ENCODE peak calls at places on chromosomes 4 and X, in four cellular contexts. C is D341Med, L is NCI-H510A treated with DMSO at 0.1 percent for 48 hours, O is HFFc6. W is an unnamed sample.

GRCh38 chrX:70262952-70263567 is 3.1 kb upstream of the P2RY4 start:
- DNase-seq in C (peak; percentile 65), L (peak; percentile 45), O (peak; percentile 5), W (peak; percentile 66)

GRCh38 chr4:110622841-110623709 is at the start of gene PITX2:
- DNase-seq in C (peak; percentile 99), L (peak; percentile 84), O (peak; percentile 100), W (no peak)

GRCh38 chr4:73705056-73705432 is 35.3 kb upstream of the CXCL8 start:
- DNase-seq in C (no peak), L (no peak), O (peak; percentile 68), W (no peak)

GRCh38 chrX:106917830-106918500 is 2.2 kb upstream of the CLDN2 start:
- DNase-seq in C (no peak), L (no peak), O (peak; percentile 34), W (no peak)

GRCh38 chr4:185344743-185345538 is 50.8 kb downstream of the LRP2BP start:
- DNase-seq in C (no peak), L (no peak), O (no peak), W (no peak)

GRCh38 chrX:38212246-38212645 is 8.4 kb downstream of the SRPX start:
- DNase-seq in C (no peak), L (no peak), O (no peak), W (peak; percentile 1)

GRCh38 chr4:153440475-153440874 is 25.7 kb upstream of the TMEM131L start:
- DNase-seq in C (no peak), L (no peak), O (no peak), W (no peak)

GRCh38 chr4:158671665-158671914 is at the start of gene C4orf46:
- DNase-seq in C (no peak), L (no peak), O (no peak), W (no peak)

GRCh38 chr4:58749206-58749605 is 1639.0 kb upstream of the IGFBP7 start:
- DNase-seq in C (no peak), L (peak; percentile 52), O (no peak), W (no peak)

GRCh38 chrX:74613350-74614192 is 853 bp downstream of the RLIM start:
- DNase-seq in C (peak; percentile 32), L (peak; percentile 13), O (peak; percentile 39), W (peak; percentile 60)

GRCh38 chrX:13888284-13888683 is 71.4 kb upstream of the GPM6B start:
- DNase-seq in C (no peak), L (no peak), O (no peak), W (no peak)

GRCh38 chrX:24283122-24283789 is 30.6 kb downstream of the SUPT20HL2 start:
- DNase-seq in C (no peak), L (no peak), O (no peak), W (no peak)

GRCh38 chr4:138602664-138603063 is 360.5 kb upstream of the SLC7A11 start:
- DNase-seq in C (no peak), L (no peak), O (no peak), W (no peak)

GRCh38 chr4:139207873-139208403 is 30.9 kb upstream of the ELF2 start:
- DNase-seq in C (no peak), L (no peak), O (no peak), W (no peak)

GRCh38 chr4:1376391-1376840 is 29.4 kb downstream of the UVSSA start:
- DNase-seq in C (no peak), L (no peak), O (no peak), W (no peak)

GRCh38 chr4:85939595-85939994 is 420.3 kb downstream of the MAPK10 start:
- DNase-seq in C (no peak), L (no peak), O (no peak), W (no peak)

GRCh38 chr4:74033721-74034120 is 4.8 kb downstream of the CXCL3 start:
- DNase-seq in C (no peak), L (no peak), O (no peak), W (no peak)

GRCh38 chr4:137510866-137511265 is 21.4 kb downstream of the PCDH18 start:
- DNase-seq in C (no peak), L (no peak), O (peak; percentile 91), W (peak; percentile 51)

GRCh38 chrX:39974228-39974627 is 123.5 kb downstream of the BCOR start:
- DNase-seq in C (no peak), L (no peak), O (no peak), W (no peak)

GRCh38 chrX:82230013-82230412 is 1028.1 kb downstream of the SH3BGRL start:
- DNase-seq in C (no peak), L (no peak), O (no peak), W (peak; percentile 7)

GRCh38 chr4:176433983-176434382 is 114.2 kb downstream of the SPCS3 start:
- DNase-seq in C (no peak), L (no peak), O (no peak), W (no peak)

GRCh38 chr4:145805490-145805889 is 125.5 kb downstream of the C4orf51 start:
- DNase-seq in C (no peak), L (no peak), O (no peak), W (no peak)

GRCh38 chrX:107537815-107538214 is 88.4 kb downstream of the FRMPD3 start:
- DNase-seq in C (peak; percentile 24), L (no peak), O (peak; percentile 26), W (peak; percentile 59)

GRCh38 chr4:3715251-3716033 is 50.7 kb upstream of the ADRA2C start:
- DNase-seq in C (no peak), L (no peak), O (no peak), W (no peak)

GRCh38 chr4:71268156-71268555 is 70.7 kb upstream of the SLC4A4 start:
- DNase-seq in C (no peak), L (peak; percentile 7), O (no peak), W (no peak)

GRCh38 chr4:171847751-171848150 is 34.5 kb downstream of the GALNTL6 start:
- DNase-seq in C (no peak), L (no peak), O (no peak), W (no peak)